ENCODE peak calls at places on chromosome X, in nine cellular contexts. W is pancreas, U is ascending aorta, O is HCT116, N is SK-N-SH, K is heart right ventricle, F is mucosa of descending colon, E is brain microvascular endothelial cell, S is endothelial cell of umbilical vein. Z is an unnamed sample. For H3K36me3, the result is how much of the 10 kb centered on the place peaks cover.

GRCh38 chrX:136307471-136307870 is 6.7 kb downstream of the ADGRG4 start:
- DNase-seq in W (no peak), U (no peak), O (no peak), N (no peak), K (no peak), F (no peak), E (no peak), S (no peak), Z (no peak)

GRCh38 chrX:48754124-48754667 is 7.4 kb upstream of the GLOD5 start:
- DNase-seq in W (no peak), U (no peak), O (no peak), N (no peak), K (no peak), F (no peak), E (no peak), S (no peak), Z (no peak)

GRCh38 chrX:149867488-149867887 is 13.5 kb upstream of the MAGEA8 start:
- DNase-seq in W (no peak), U (no peak), O (no peak), N (no peak), K (no peak), F (no peak), E (no peak), S (no peak), Z (no peak)

GRCh38 chrX:104335765-104336164 is 81.0 kb upstream of the ESX1 start:
- DNase-seq in W (no peak), U (no peak), O (no peak), N (no peak), K (no peak), F (no peak), E (peak), S (peak), Z (no peak)

GRCh38 chrX:132023896-132024386 is 839 bp downstream of the STK26 start:
- DNase-seq in W (no peak), U (no peak), O (no peak), N (no peak), K (peak), F (peak), E (no peak), S (peak), Z (peak)

GRCh38 chrX:107485019-107485418 is 35.6 kb downstream of the FRMPD3 start:
- DNase-seq in W (no peak), U (no peak), O (no peak), N (no peak), K (no peak), F (no peak), E (no peak), S (no peak), Z (no peak)

GRCh38 chrX:39841604-39842003 is 256.2 kb downstream of the BCOR start:
- DNase-seq in W (no peak), U (no peak), O (no peak), N (peak), K (no peak), F (no peak), E (no peak), S (no peak), Z (no peak)

GRCh38 chrX:1486749-1487361 is 34.1 kb upstream of the ASMTL start:
- DNase-seq in W (no peak), U (no peak), O (no peak), N (no peak), K (peak), F (no peak), E (no peak), S (no peak), Z (no peak)

GRCh38 chrX:15718283-15718970 is 19.6 kb upstream of the CA5B start:
- DNase-seq in W (no peak), U (no peak), O (peak), N (no peak), K (no peak), F (no peak), E (no peak), S (no peak), Z (no peak)

GRCh38 chrX:4118666-4119530 is 405.4 kb upstream of the PRKX start:
- DNase-seq in W (no peak), U (no peak), O (no peak), N (no peak), K (no peak), F (no peak), E (no peak), S (no peak), Z (no peak)

GRCh38 chrX:13094374-13094773 is 50.0 kb upstream of the FAM9C start:
- DNase-seq in W (no peak), U (no peak), O (no peak), N (no peak), K (no peak), F (no peak), E (no peak), S (peak), Z (no peak)

GRCh38 chrX:13090261-13091110 is 46.1 kb upstream of the FAM9C start:
- DNase-seq in W (no peak), U (no peak), O (no peak), N (no peak), K (no peak), F (no peak), E (no peak), S (peak), Z (no peak)

GRCh38 chrX:13093489-13094140 is 49.2 kb upstream of the FAM9C start:
- DNase-seq in W (no peak), U (no peak), O (no peak), N (no peak), K (no peak), F (no peak), E (no peak), S (peak), Z (no peak)

GRCh38 chrX:13091111-13091765 is 46.8 kb upstream of the FAM9C start:
- DNase-seq in W (no peak), U (no peak), O (no peak), N (no peak), K (no peak), F (no peak), E (no peak), S (no peak), Z (no peak)

GRCh38 chrX:13092455-13092941 is 48.1 kb upstream of the FAM9C start:
- DNase-seq in W (no peak), U (peak), O (no peak), N (no peak), K (no peak), F (peak), E (no peak), S (no peak), Z (peak)
- H3K4me3 ChIP-seq in W (no peak), U (no peak), O (no peak), N (no peak), K (no peak), F (no peak), E (no peak), S (no peak), Z (peak)

GRCh38 chrX:112946227-112946626 is 105.6 kb upstream of the AMOT start:
- DNase-seq in W (no peak), U (no peak), O (no peak), N (no peak), K (no peak), F (no peak), E (no peak), S (no peak), Z (no peak)

GRCh38 chrX:112945796-112946195 is 105.2 kb upstream of the AMOT start:
- DNase-seq in W (no peak), U (no peak), O (no peak), N (no peak), K (no peak), F (no peak), E (no peak), S (no peak), Z (no peak)

GRCh38 chrX:112941209-112941788 is 100.7 kb upstream of the AMOT start:
- DNase-seq in W (no peak), U (no peak), O (no peak), N (peak), K (no peak), F (no peak), E (no peak), S (no peak), Z (no peak)
- TF ChIP-seq CTCF in W (no peak), U (no peak), O (no peak), N (peak), K (no peak), F (no peak), E (no peak), S (no peak), Z (peak)

GRCh38 chrX:71543316-71543715 is 10.4 kb downstream of the OGT start:
- DNase-seq in W (no peak), U (no peak), O (no peak), N (no peak), K (no peak), F (no peak), E (peak), S (peak), Z (no peak)

GRCh38 chrX:71547339-71547738 is 14.4 kb downstream of the OGT start:
- DNase-seq in W (no peak), U (no peak), O (no peak), N (no peak), K (no peak), F (no peak), E (no peak), S (no peak), Z (no peak)

GRCh38 chrX:71545364-71545763 is 12.5 kb downstream of the OGT start:
- DNase-seq in W (no peak), U (no peak), O (no peak), N (no peak), K (no peak), F (peak), E (no peak), S (no peak), Z (no peak)

GRCh38 chrX:71550578-71550977 is 17.7 kb downstream of the OGT start:
- DNase-seq in W (no peak), U (no peak), O (no peak), N (no peak), K (no peak), F (no peak), E (no peak), S (no peak), Z (no peak)

GRCh38 chrX:71546879-71547278 is 14.0 kb downstream of the OGT start:
- DNase-seq in W (no peak), U (no peak), O (no peak), N (no peak), K (no peak), F (no peak), E (no peak), S (no peak), Z (no peak)
- H3K36me3 ChIP-seq in W (under half), U (under half), O (under half), N (under half), K (half or more), F (under half), E (under half), S (under half), Z (under half)

GRCh38 chrX:19739683-19740082 is 147.7 kb downstream of the SH3KBP1 start:
- DNase-seq in W (no peak), U (no peak), O (peak), N (peak), K (peak), F (peak), E (peak), S (peak), Z (no peak)
- H3K4me3 ChIP-seq in W (no peak), U (no peak), O (no peak), N (no peak), K (no peak), F (no peak), E (no peak), S (no peak), Z (no peak)

DNA sequence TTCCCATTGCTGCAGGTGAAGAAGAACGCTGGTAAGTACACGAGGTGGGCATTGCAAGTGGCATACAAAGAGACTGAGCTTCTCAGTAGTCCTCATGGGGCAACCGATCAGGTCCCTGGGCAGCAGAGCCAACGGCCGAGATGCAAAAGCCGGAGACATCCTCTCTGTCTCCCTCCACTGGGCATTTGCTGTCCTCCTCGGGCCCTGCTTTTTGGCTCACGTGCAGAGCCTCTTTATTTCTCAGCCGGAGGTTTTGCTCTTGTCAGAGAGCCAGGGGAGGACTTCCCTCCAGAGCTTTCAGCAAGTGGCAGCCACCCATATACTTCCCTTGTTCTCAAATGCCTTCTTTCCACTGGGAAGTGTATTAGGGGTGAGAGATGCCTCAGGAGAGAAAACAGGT is 18.0 kb downstream of the STARD8 start:
- DNase-seq in W (no peak), U (no peak), O (no peak), N (no peak), K (peak), F (no peak), E (no peak), S (no peak), Z (no peak)
- TF ChIP-seq CTCF in W (no peak), U (no peak), O (no peak), N (peak), K (no peak), F (no peak), E (peak), S (no peak), Z (no peak)

GRCh38 chrX:41198410-41198809 is 113.2 kb downstream of the USP9X start:
- DNase-seq in W (no peak), U (no peak), O (no peak), N (no peak), K (no peak), F (no peak), E (no peak), S (no peak), Z (no peak)

GRCh38 chrX:41200785-41201184 is 115.5 kb downstream of the USP9X start:
- DNase-seq in W (no peak), U (no peak), O (no peak), N (no peak), K (no peak), F (no peak), E (no peak), S (no peak), Z (no peak)
- H3K36me3 ChIP-seq in W (under half), U (half or more), O (under half), N (half or more), K (half or more), F (under half), E (under half), S (under half), Z (under half)

Z was measured in GM06990.